ENCODE peak calls at places on chromosomes 4 and X, in six cellular contexts. I, Q, M, F, N and A are unnamed samples.

GRCh38 chr4:72568959-72569718 is at the start of gene ADAMTS3:
- DNase-seq in I (peak; percentile 81), Q (peak; percentile 67), M (peak; percentile 75), F (peak; percentile 80), N (peak; percentile 83), A (peak; percentile 65)

GRCh38 chr4:97367878-97368277 is 775.4 kb downstream of the STPG2 start:
- DNase-seq in I (no peak), Q (no peak), M (no peak), F (no peak), N (no peak), A (no peak)

GRCh38 chr4:857461-857860 is 31.5 kb upstream of the CPLX1 start:
- DNase-seq in I (no peak), Q (no peak), M (no peak), F (no peak), N (no peak), A (peak; percentile 34)

GRCh38 chr4:6461301-6462165 is 10.9 kb downstream of the PPP2R2C start:
- DNase-seq in I (peak; percentile 44), Q (no peak), M (no peak), F (peak; percentile 66), N (peak; percentile 4), A (no peak)

GRCh38 chr4:89283226-89283974 is 24.2 kb downstream of the GPRIN3 start:
- DNase-seq in I (no peak), Q (peak; percentile 37), M (no peak), F (no peak), N (no peak), A (no peak)

GRCh38 chr4:89434364-89434988 is 126.9 kb upstream of the GPRIN3 start:
- DNase-seq in I (no peak), Q (no peak), M (no peak), F (no peak), N (no peak), A (no peak)

GRCh38 chr4:3671571-3672464 is 94.4 kb upstream of the ADRA2C start:
- DNase-seq in I (peak; percentile 14), Q (no peak), M (peak; percentile 11), F (peak; percentile 68), N (no peak), A (peak; percentile 24)

GRCh38 chr4:2785613-2786012 is 7.3 kb upstream of the SH3BP2 start:
- DNase-seq in I (peak; percentile 50), Q (peak; percentile 32), M (no peak), F (peak; percentile 40), N (no peak), A (no peak)

GRCh38 chr4:139177049-139177887 is at the start of gene ELF2:
- DNase-seq in I (peak; percentile 98), Q (peak; percentile 97), M (peak; percentile 93), F (peak; percentile 96), N (peak; percentile 95), A (peak; percentile 98)
- TF ChIP-seq POLR2A in I (no peak), Q (peak; percentile 33), M (no peak), F (no peak), N (no peak), A (no peak)

GRCh38 chr4:10116625-10117423 is at the start of gene WDR1:
- DNase-seq in I (peak; percentile 99), Q (peak; percentile 97), M (peak; percentile 96), F (peak; percentile 98), N (peak; percentile 96), A (peak; percentile 98)
- TF ChIP-seq POLR2A in I (peak; percentile 99), Q (peak; percentile 92), M (peak; percentile 96), F (peak; percentile 83), N (peak; percentile 95), A (peak; percentile 96)

GRCh38 chr4:70993181-70994068 is at the start of gene DCK:
- DNase-seq in I (peak; percentile 93), Q (peak; percentile 92), M (peak; percentile 83), F (peak; percentile 89), N (peak; percentile 88), A (peak; percentile 94)
- TF ChIP-seq POLR2A in I (peak; percentile 57), Q (peak; percentile 77), M (peak; percentile 83), F (peak; percentile 30), N (peak; percentile 67), A (peak; percentile 87)

GRCh38 chrX:116667760-116668159 is 205.0 kb upstream of the CT83 start:
- DNase-seq in I (no peak), Q (no peak), M (no peak), F (no peak), N (no peak), A (no peak)
- TF ChIP-seq POLR2A in I (no peak), Q (no peak), M (no peak), F (no peak), N (no peak), A (no peak)

DNA sequence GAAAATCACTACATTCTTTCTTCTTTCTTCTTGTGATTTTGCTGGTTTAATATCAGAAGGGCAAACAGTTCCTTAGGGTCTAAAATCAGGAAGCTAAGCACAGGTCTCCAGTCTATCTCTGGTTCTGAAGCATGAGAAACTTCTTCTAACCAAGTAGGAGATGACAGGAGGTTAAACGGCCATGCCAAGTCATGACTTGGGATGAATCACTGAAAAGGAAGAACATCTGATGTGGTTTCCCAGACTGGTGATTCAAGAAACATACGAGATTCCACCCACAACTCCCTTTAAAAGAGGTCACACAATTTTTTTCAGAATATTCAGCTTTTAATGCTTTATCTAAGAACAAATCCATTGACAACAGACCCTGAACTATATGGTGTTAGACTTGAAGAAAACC is 684.0 kb upstream of the PRKX start:
- DNase-seq in I (no peak), Q (no peak), M (no peak), F (no peak), N (no peak), A (no peak)
- TF ChIP-seq POLR2A in I (no peak), Q (no peak), M (no peak), F (no peak), N (no peak), A (no peak)

GRCh38 chr4:148017801-148018200 is 285.9 kb downstream of the ARHGAP10 start:
- DNase-seq in I (no peak), Q (no peak), M (no peak), F (no peak), N (no peak), A (no peak)
- TF ChIP-seq POLR2A in I (no peak), Q (no peak), M (no peak), F (no peak), N (no peak), A (no peak)

DNA sequence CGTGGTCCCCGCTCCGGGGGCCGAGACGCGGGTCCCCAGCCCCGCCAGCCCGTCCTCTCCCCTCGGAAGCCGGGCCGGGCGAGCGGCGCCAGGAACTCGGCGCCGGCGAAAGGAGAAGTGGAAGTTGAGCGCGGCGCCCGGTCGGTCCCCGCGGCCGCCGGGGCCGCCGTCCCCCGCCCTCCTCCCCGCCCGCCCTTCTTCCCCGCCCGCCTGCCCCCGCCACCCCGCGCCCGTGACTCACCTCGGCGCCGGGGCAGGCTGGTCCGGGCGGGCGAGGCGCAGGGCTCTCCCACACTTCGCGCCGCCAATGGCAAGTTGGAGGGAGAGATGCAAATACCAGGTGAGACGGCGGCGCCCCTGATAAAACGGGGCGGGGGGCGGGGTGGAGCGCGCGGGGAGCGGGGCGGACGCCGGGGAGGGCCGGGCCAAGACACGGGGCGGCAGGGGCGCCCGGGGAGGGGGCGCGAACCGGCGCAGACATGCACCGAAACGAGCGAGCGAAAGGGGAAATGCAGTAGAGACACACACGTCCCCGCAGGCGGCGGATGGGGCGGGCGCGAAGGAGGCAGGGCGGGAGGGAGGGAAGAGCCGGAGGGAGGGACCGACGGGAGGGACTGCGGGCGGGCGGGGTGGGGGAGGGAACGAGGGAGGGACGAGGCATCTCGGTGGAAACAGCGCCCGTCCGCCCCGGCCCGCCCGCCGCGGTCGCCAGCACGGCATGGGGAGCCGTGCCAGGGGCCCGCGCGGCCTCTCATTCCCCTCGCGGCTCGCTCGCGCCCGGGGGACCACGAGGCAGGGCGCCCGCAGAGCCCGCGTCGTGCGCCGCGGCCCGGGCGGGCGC is at the start of gene ELF4:
- DNase-seq in I (peak; percentile 70), Q (peak; percentile 50), M (peak; percentile 57), F (no peak), N (peak; percentile 55), A (no peak)
- TF ChIP-seq POLR2A in I (no peak), Q (peak; percentile 45), M (no peak), F (no peak), N (no peak), A (no peak)